ENCODE peak calls at places on chromosomes 5 and 9, in ten cellular contexts. One of them, this sample, is unnamed.

GRCh38 chr9:133685653-133686504 is 49.7 kb downstream of the DBH start:
- DNase-seq in iPS DF 6.9: no peak
- DNase-seq in PC-3: no peak
- DNase-seq in keratinocyte: no peak
- DNase-seq in dorsolateral prefrontal cortex: no peak
- DNase-seq in effector memory CD4-positive, alpha-beta T cell: no peak
- DNase-seq in AG04450: no peak
- DNase-seq in HL-60: no peak
- DNase-seq in left ventricle myocardium inferior: peak; percentile 15
- DNase-seq in GM23248: no peak
- DNase-seq in this sample: no peak

GRCh38 chr9:132126837-132127236 is 35.0 kb upstream of the NTNG2 start:
- DNase-seq in dorsolateral prefrontal cortex: no peak
- DNase-seq in AG04450: no peak
- DNase-seq in effector memory CD4-positive, alpha-beta T cell: no peak
- DNase-seq in HL-60: no peak
- DNase-seq in GM23248: no peak
- DNase-seq in left ventricle myocardium inferior: no peak
- DNase-seq in keratinocyte: no peak
- DNase-seq in PC-3: no peak
- DNase-seq in iPS DF 6.9: no peak
- DNase-seq in this sample: no peak

GRCh38 chr5:163916376-163916775 is 411.0 kb downstream of the MAT2B start:
- DNase-seq in left ventricle myocardium inferior: no peak
- DNase-seq in keratinocyte: no peak
- DNase-seq in AG04450: no peak
- DNase-seq in HL-60: peak; percentile 96
- DNase-seq in dorsolateral prefrontal cortex: no peak
- DNase-seq in effector memory CD4-positive, alpha-beta T cell: no peak
- DNase-seq in PC-3: no peak
- DNase-seq in GM23248: no peak
- DNase-seq in iPS DF 6.9: no peak
- DNase-seq in this sample: no peak

GRCh38 chr5:132470596-132470995 is 20.0 kb downstream of the IRF1 start:
- DNase-seq in left ventricle myocardium inferior: no peak
- DNase-seq in AG04450: no peak
- DNase-seq in PC-3: no peak
- DNase-seq in keratinocyte: no peak
- DNase-seq in iPS DF 6.9: no peak
- DNase-seq in dorsolateral prefrontal cortex: no peak
- DNase-seq in HL-60: no peak
- DNase-seq in GM23248: no peak
- DNase-seq in effector memory CD4-positive, alpha-beta T cell: no peak
- DNase-seq in this sample: no peak

GRCh38 chr5:76689321-76690026 is 26.5 kb upstream of the F2R start:
- DNase-seq in effector memory CD4-positive, alpha-beta T cell: no peak
- DNase-seq in HL-60: no peak
- DNase-seq in GM23248: peak; percentile 91
- DNase-seq in iPS DF 6.9: no peak
- DNase-seq in keratinocyte: peak; percentile 32
- DNase-seq in PC-3: peak; percentile 77
- DNase-seq in left ventricle myocardium inferior: no peak
- DNase-seq in AG04450: peak; percentile 85
- DNase-seq in dorsolateral prefrontal cortex: no peak
- DNase-seq in this sample: no peak

GRCh38 chr9:88852794-88853193 is 138.5 kb upstream of the S1PR3 start:
- DNase-seq in PC-3: peak; percentile 85
- DNase-seq in AG04450: peak; percentile 71
- DNase-seq in HL-60: no peak
- DNase-seq in GM23248: peak; percentile 94
- DNase-seq in keratinocyte: peak; percentile 53
- DNase-seq in dorsolateral prefrontal cortex: no peak
- DNase-seq in left ventricle myocardium inferior: peak; percentile 27
- DNase-seq in effector memory CD4-positive, alpha-beta T cell: no peak
- DNase-seq in iPS DF 6.9: no peak
- DNase-seq in this sample: no peak

GRCh38 chr5:159021360-159022177 is 78.1 kb downstream of the EBF1 start:
- DNase-seq in AG04450: no peak
- DNase-seq in effector memory CD4-positive, alpha-beta T cell: no peak
- DNase-seq in PC-3: no peak
- DNase-seq in left ventricle myocardium inferior: no peak
- DNase-seq in HL-60: peak; percentile 52
- DNase-seq in keratinocyte: no peak
- DNase-seq in GM23248: peak; percentile 85
- DNase-seq in dorsolateral prefrontal cortex: no peak
- DNase-seq in iPS DF 6.9: no peak
- DNase-seq in this sample: no peak

GRCh38 chr9:133320421-133320881 is 15.5 kb downstream of the SURF6 start:
- DNase-seq in GM23248: no peak
- DNase-seq in PC-3: no peak
- DNase-seq in dorsolateral prefrontal cortex: peak; percentile 17
- DNase-seq in HL-60: no peak
- DNase-seq in keratinocyte: no peak
- DNase-seq in left ventricle myocardium inferior: no peak
- DNase-seq in effector memory CD4-positive, alpha-beta T cell: no peak
- DNase-seq in AG04450: no peak
- DNase-seq in iPS DF 6.9: no peak
- DNase-seq in this sample: no peak

GRCh38 chr5:116395708-116396203 is 178.9 kb downstream of the SEMA6A start:
- DNase-seq in PC-3: no peak
- DNase-seq in effector memory CD4-positive, alpha-beta T cell: no peak
- DNase-seq in left ventricle myocardium inferior: no peak
- DNase-seq in HL-60: no peak
- DNase-seq in iPS DF 6.9: no peak
- DNase-seq in GM23248: no peak
- DNase-seq in keratinocyte: no peak
- DNase-seq in dorsolateral prefrontal cortex: no peak
- DNase-seq in AG04450: no peak
- DNase-seq in this sample: no peak

GRCh38 chr5:65102501-65102825 is 333.7 kb downstream of the CWC27 start:
- DNase-seq in left ventricle myocardium inferior: no peak
- DNase-seq in HL-60: no peak
- DNase-seq in AG04450: no peak
- DNase-seq in dorsolateral prefrontal cortex: no peak
- DNase-seq in keratinocyte: no peak
- DNase-seq in GM23248: no peak
- DNase-seq in PC-3: no peak
- DNase-seq in effector memory CD4-positive, alpha-beta T cell: no peak
- DNase-seq in iPS DF 6.9: no peak
- DNase-seq in this sample: no peak

GRCh38 chr5:179558912-179559279 is 8.5 kb downstream of the RUFY1 start:
- DNase-seq in left ventricle myocardium inferior: no peak
- DNase-seq in iPS DF 6.9: no peak
- DNase-seq in keratinocyte: no peak
- DNase-seq in GM23248: peak; percentile 49
- DNase-seq in dorsolateral prefrontal cortex: no peak
- DNase-seq in AG04450: no peak
- DNase-seq in PC-3: peak; percentile 13
- DNase-seq in HL-60: peak; percentile 35
- DNase-seq in effector memory CD4-positive, alpha-beta T cell: peak; percentile 4
- DNase-seq in this sample: no peak

GRCh38 chr5:174573210-174574014 is 151.0 kb upstream of the MSX2 start:
- DNase-seq in effector memory CD4-positive, alpha-beta T cell: no peak
- DNase-seq in HL-60: no peak
- DNase-seq in iPS DF 6.9: no peak
- DNase-seq in GM23248: no peak
- DNase-seq in left ventricle myocardium inferior: no peak
- DNase-seq in dorsolateral prefrontal cortex: no peak
- DNase-seq in keratinocyte: no peak
- DNase-seq in AG04450: no peak
- DNase-seq in PC-3: no peak
- DNase-seq in this sample: no peak

GRCh38 chr9:110029422-110029814 is 178.5 kb downstream of the C9orf152 start:
- DNase-seq in PC-3: peak; percentile 46
- DNase-seq in iPS DF 6.9: no peak
- DNase-seq in GM23248: peak; percentile 89
- DNase-seq in HL-60: peak; percentile 93
- DNase-seq in left ventricle myocardium inferior: no peak
- DNase-seq in AG04450: no peak
- DNase-seq in dorsolateral prefrontal cortex: no peak
- DNase-seq in effector memory CD4-positive, alpha-beta T cell: no peak
- DNase-seq in keratinocyte: peak; percentile 70
- DNase-seq in this sample: no peak

DNA sequence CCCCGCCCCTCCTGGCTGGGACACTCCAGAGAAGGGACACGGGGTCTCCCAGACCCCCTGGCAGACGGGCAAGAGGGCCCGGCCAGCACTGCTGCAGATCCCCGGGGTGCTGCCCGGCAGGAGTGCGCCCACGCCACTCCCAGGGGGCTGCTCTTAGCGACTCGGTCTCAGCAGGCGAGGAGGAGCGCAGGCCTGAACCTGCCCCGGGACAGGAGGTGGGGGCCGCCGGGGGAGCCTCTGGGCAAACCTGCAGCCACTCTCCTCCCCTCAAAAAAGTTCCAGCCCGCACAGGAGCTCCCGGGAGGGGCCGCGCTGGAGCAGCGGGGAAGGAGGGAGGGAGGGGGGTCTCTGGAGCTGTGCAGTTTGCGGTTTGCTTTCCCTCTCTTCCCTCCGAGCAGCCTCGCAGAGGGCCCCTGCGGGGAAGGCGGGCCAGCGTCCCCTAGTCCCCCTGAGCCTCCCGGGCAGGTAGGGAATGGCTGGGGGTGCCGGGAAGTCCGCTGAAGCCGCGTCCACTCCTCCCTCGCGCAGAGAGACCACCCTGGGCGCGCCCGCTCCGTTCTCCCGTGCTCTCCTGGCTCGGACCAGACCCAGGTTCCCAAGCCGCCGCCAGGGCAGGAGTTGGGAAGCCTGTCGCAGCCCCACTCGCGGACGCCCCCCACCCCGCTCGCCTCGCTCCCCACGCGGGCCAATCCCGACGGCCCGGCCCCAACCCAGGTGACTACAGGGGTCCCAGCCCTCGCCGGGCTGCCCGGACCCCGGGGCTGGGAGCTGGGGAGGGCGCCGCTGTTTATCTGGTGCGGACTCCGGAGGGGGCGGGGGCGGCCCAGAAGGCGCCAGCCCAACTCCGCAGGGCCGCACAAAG is 44.2 kb downstream of the NACC2 start:
- DNase-seq in left ventricle myocardium inferior: no peak
- DNase-seq in PC-3: no peak
- DNase-seq in iPS DF 6.9: no peak
- DNase-seq in GM23248: no peak
- DNase-seq in effector memory CD4-positive, alpha-beta T cell: no peak
- DNase-seq in dorsolateral prefrontal cortex: peak; percentile 72
- DNase-seq in AG04450: no peak
- DNase-seq in keratinocyte: no peak
- DNase-seq in HL-60: no peak
- DNase-seq in this sample: no peak
- H3K4me3 ChIP-seq in left ventricle myocardium inferior: peak overlapping the region; percentile 69
- H3K4me3 ChIP-seq in PC-3: peak overlapping the region; percentile 82
- H3K4me3 ChIP-seq in iPS DF 6.9: peak overlapping the region; percentile 57
- H3K4me3 ChIP-seq in GM23248: peak overlapping the region; percentile 67
- H3K4me3 ChIP-seq in effector memory CD4-positive, alpha-beta T cell: peak overlapping the region; percentile 52
- H3K4me3 ChIP-seq in dorsolateral prefrontal cortex: peak overlapping the region; percentile 63
- H3K4me3 ChIP-seq in AG04450: peak overlapping the region; percentile 67
- H3K4me3 ChIP-seq in keratinocyte: peak overlapping the region; percentile 56
- H3K4me3 ChIP-seq in HL-60: no peak overlapping the region
- H3K4me3 ChIP-seq in this sample: no peak overlapping the region

GRCh38 chr5:180873628-180874520 is 12.8 kb upstream of the ZFP62 start:
- DNase-seq in HL-60: peak; percentile 93
- DNase-seq in effector memory CD4-positive, alpha-beta T cell: peak; percentile 23
- DNase-seq in GM23248: peak; percentile 57
- DNase-seq in AG04450: no peak
- DNase-seq in left ventricle myocardium inferior: no peak
- DNase-seq in dorsolateral prefrontal cortex: no peak
- DNase-seq in keratinocyte: no peak
- DNase-seq in PC-3: no peak
- DNase-seq in iPS DF 6.9: no peak
- DNase-seq in this sample: no peak
- H3K4me3 ChIP-seq in HL-60: no peak overlapping the region
- H3K4me3 ChIP-seq in effector memory CD4-positive, alpha-beta T cell: no peak overlapping the region
- H3K4me3 ChIP-seq in GM23248: no peak overlapping the region
- H3K4me3 ChIP-seq in AG04450: no peak overlapping the region
- H3K4me3 ChIP-seq in left ventricle myocardium inferior: no peak overlapping the region
- H3K4me3 ChIP-seq in dorsolateral prefrontal cortex: no peak overlapping the region
- H3K4me3 ChIP-seq in keratinocyte: no peak overlapping the region
- H3K4me3 ChIP-seq in PC-3: no peak overlapping the region
- H3K4me3 ChIP-seq in iPS DF 6.9: no peak overlapping the region
- H3K4me3 ChIP-seq in this sample: no peak overlapping the region

GRCh38 chr9:108707120-108707519 is 148.7 kb downstream of the ACTL7B start:
- DNase-seq in GM23248: no peak
- DNase-seq in iPS DF 6.9: no peak
- DNase-seq in HL-60: no peak
- DNase-seq in dorsolateral prefrontal cortex: no peak
- DNase-seq in keratinocyte: no peak
- DNase-seq in AG04450: no peak
- DNase-seq in left ventricle myocardium inferior: no peak
- DNase-seq in PC-3: no peak
- DNase-seq in effector memory CD4-positive, alpha-beta T cell: no peak
- DNase-seq in this sample: no peak

GRCh38 chr9:108698801-108699200 is 157.0 kb downstream of the ACTL7B start:
- DNase-seq in HL-60: no peak
- DNase-seq in GM23248: no peak
- DNase-seq in keratinocyte: no peak
- DNase-seq in iPS DF 6.9: no peak
- DNase-seq in dorsolateral prefrontal cortex: no peak
- DNase-seq in effector memory CD4-positive, alpha-beta T cell: no peak
- DNase-seq in AG04450: no peak
- DNase-seq in left ventricle myocardium inferior: no peak
- DNase-seq in PC-3: no peak
- DNase-seq in this sample: no peak

GRCh38 chr9:108704156-108704852 is 151.5 kb downstream of the ACTL7B start:
- DNase-seq in HL-60: no peak
- DNase-seq in dorsolateral prefrontal cortex: no peak
- DNase-seq in iPS DF 6.9: no peak
- DNase-seq in keratinocyte: no peak
- DNase-seq in effector memory CD4-positive, alpha-beta T cell: no peak
- DNase-seq in GM23248: peak; percentile 54
- DNase-seq in left ventricle myocardium inferior: no peak
- DNase-seq in AG04450: no peak
- DNase-seq in PC-3: peak; percentile 40
- DNase-seq in this sample: no peak

GRCh38 chr9:108702681-108703080 is 153.1 kb downstream of the ACTL7B start:
- DNase-seq in keratinocyte: no peak
- DNase-seq in PC-3: no peak
- DNase-seq in dorsolateral prefrontal cortex: no peak
- DNase-seq in HL-60: no peak
- DNase-seq in left ventricle myocardium inferior: no peak
- DNase-seq in effector memory CD4-positive, alpha-beta T cell: no peak
- DNase-seq in AG04450: no peak
- DNase-seq in iPS DF 6.9: no peak
- DNase-seq in GM23248: no peak
- DNase-seq in this sample: no peak

GRCh38 chr9:108703414-108703813 is 152.4 kb downstream of the ACTL7B start:
- DNase-seq in left ventricle myocardium inferior: no peak
- DNase-seq in PC-3: no peak
- DNase-seq in iPS DF 6.9: no peak
- DNase-seq in HL-60: no peak
- DNase-seq in keratinocyte: no peak
- DNase-seq in GM23248: no peak
- DNase-seq in dorsolateral prefrontal cortex: no peak
- DNase-seq in effector memory CD4-positive, alpha-beta T cell: no peak
- DNase-seq in AG04450: no peak
- DNase-seq in this sample: no peak
- H3K4me3 ChIP-seq in left ventricle myocardium inferior: no peak overlapping the region
- H3K4me3 ChIP-seq in PC-3: no peak overlapping the region
- H3K4me3 ChIP-seq in iPS DF 6.9: no peak overlapping the region
- H3K4me3 ChIP-seq in HL-60: no peak overlapping the region
- H3K4me3 ChIP-seq in keratinocyte: no peak overlapping the region
- H3K4me3 ChIP-seq in GM23248: no peak overlapping the region
- H3K4me3 ChIP-seq in dorsolateral prefrontal cortex: no peak overlapping the region
- H3K4me3 ChIP-seq in effector memory CD4-positive, alpha-beta T cell: no peak overlapping the region
- H3K4me3 ChIP-seq in AG04450: no peak overlapping the region
- H3K4me3 ChIP-seq in this sample: no peak overlapping the region

GRCh38 chr9:113520109-113520642 is 56.6 kb downstream of the RGS3 start:
- DNase-seq in left ventricle myocardium inferior: no peak
- DNase-seq in AG04450: no peak
- DNase-seq in PC-3: peak; percentile 24
- DNase-seq in keratinocyte: no peak
- DNase-seq in GM23248: peak; percentile 27
- DNase-seq in effector memory CD4-positive, alpha-beta T cell: peak; percentile 72
- DNase-seq in HL-60: no peak
- DNase-seq in iPS DF 6.9: no peak
- DNase-seq in dorsolateral prefrontal cortex: no peak
- DNase-seq in this sample: peak; percentile 42
- H3K4me3 ChIP-seq in left ventricle myocardium inferior: no peak overlapping the region
- H3K4me3 ChIP-seq in AG04450: no peak overlapping the region
- H3K4me3 ChIP-seq in PC-3: no peak overlapping the region
- H3K4me3 ChIP-seq in keratinocyte: no peak overlapping the region
- H3K4me3 ChIP-seq in GM23248: no peak overlapping the region
- H3K4me3 ChIP-seq in effector memory CD4-positive, alpha-beta T cell: peak overlapping the region; percentile 19
- H3K4me3 ChIP-seq in HL-60: no peak overlapping the region
- H3K4me3 ChIP-seq in iPS DF 6.9: no peak overlapping the region
- H3K4me3 ChIP-seq in dorsolateral prefrontal cortex: no peak overlapping the region
- H3K4me3 ChIP-seq in this sample: no peak overlapping the region